ENCODE peak calls at places on chromosome 1, in five cellular contexts. A is heart right ventricle, O is pancreas, D is DND-41, Q is SK-N-SH. K is an unnamed sample. For H3K36me3 and H3K4me1, the result is how much of the 10 kb centered on the place peaks cover.

GRCh38 chr1:204991342-204991844 is 51.6 kb upstream of the CNTN2 start:
- DNase-seq in A (no peak), O (no peak), D (no peak), Q (no peak), K (no peak)

GRCh38 chr1:4654764-4655673 is 610 bp downstream of the AJAP1 start:
- DNase-seq in A (no peak), O (no peak), D (no peak), Q (peak), K (no peak)

GRCh38 chr1:233025156-233025555 is 74.7 kb downstream of the NTPCR start:
- DNase-seq in A (peak), O (no peak), D (peak), Q (peak), K (no peak)

GRCh38 chr1:67677408-67677807 is 7.6 kb upstream of the GADD45A start:
- DNase-seq in A (no peak), O (no peak), D (no peak), Q (no peak), K (no peak)

GRCh38 chr1:1419812-1420653 is 1.0 kb downstream of the ANKRD65 start:
- DNase-seq in A (no peak), O (peak), D (no peak), Q (peak), K (peak)

GRCh38 chr1:3772027-3772714 is 378 bp upstream of the SMIM1 start:
- DNase-seq in A (peak), O (peak), D (no peak), Q (peak), K (peak)

GRCh38 chr1:31645274-31645568 is 545 bp upstream of the PEF1 start:
- DNase-seq in A (no peak), O (no peak), D (no peak), Q (no peak), K (no peak)

GRCh38 chr1:231937013-231937754 is 310.6 kb downstream of the DISC1 start:
- DNase-seq in A (peak), O (no peak), D (no peak), Q (peak), K (no peak)

GRCh38 chr1:236112332-236112627 is 30.1 kb upstream of the GPR137B start:
- DNase-seq in A (no peak), O (no peak), D (no peak), Q (no peak), K (no peak)

GRCh38 chr1:27521336-27522147 is 31.6 kb upstream of the WASF2 start:
- DNase-seq in A (no peak), O (no peak), D (no peak), Q (no peak), K (peak)

GRCh38 chr1:81549588-81550127 is 251.1 kb upstream of the ADGRL2 start:
- DNase-seq in A (no peak), O (no peak), D (no peak), Q (peak), K (no peak)

GRCh38 chr1:107365874-107366273 is 225.0 kb downstream of the NTNG1 start:
- DNase-seq in A (no peak), O (no peak), D (no peak), Q (peak), K (no peak)

GRCh38 chr1:1167416-1168155 is 6.1 kb upstream of the TTLL10 start:
- DNase-seq in A (no peak), O (no peak), D (no peak), Q (no peak), K (no peak)

GRCh38 chr1:231272173-231272572 is 31.2 kb downstream of the GNPAT start:
- DNase-seq in A (no peak), O (no peak), D (no peak), Q (no peak), K (no peak)

GRCh38 chr1:12573015-12573825 is 44.8 kb downstream of the DHRS3 start:
- DNase-seq in A (peak), O (no peak), D (no peak), Q (no peak), K (no peak)

GRCh38 chr1:157073944-157074685 is 25.5 kb downstream of the ETV3L start:
- DNase-seq in A (peak), O (peak), D (peak), Q (peak), K (no peak)

GRCh38 chr1:224851210-224851849 is 78.1 kb upstream of the DNAH14 start:
- DNase-seq in A (peak), O (peak), D (peak), Q (peak), K (peak)

GRCh38 chr1:8687053-8687452 is 130.4 kb downstream of the RERE start:
- DNase-seq in A (no peak), O (no peak), D (no peak), Q (no peak), K (no peak)

GRCh38 chr1:226736908-226737818 is 1.9 kb downstream of the ITPKB start:
- DNase-seq in A (peak), O (peak), D (no peak), Q (peak), K (peak)

GRCh38 chr1:216293673-216294072 is 129.6 kb downstream of the USH2A start:
- DNase-seq in A (no peak), O (no peak), D (no peak), Q (no peak), K (no peak)

GRCh38 chr1:26538480-26539412 is 9.2 kb downstream of the RPS6KA1 start:
- DNase-seq in A (peak), O (no peak), D (peak), Q (peak), K (peak)

GRCh38 chr1:27862671-27863551 is 9.4 kb upstream of the THEMIS2 start:
- DNase-seq in A (peak), O (peak), D (no peak), Q (no peak), K (no peak)

GRCh38 chr1:58979677-58980076 is 195.8 kb upstream of the JUN start:
- DNase-seq in A (no peak), O (no peak), D (no peak), Q (no peak), K (no peak)

GRCh38 chr1:153658400-153659174 is at the start of gene SNAPIN:
- DNase-seq in A (peak), O (peak), D (peak), Q (peak), K (peak)

GRCh38 chr1:114152211-114153050 is 1.2 kb downstream of the SYT6 start:
- DNase-seq in A (peak), O (peak), D (no peak), Q (peak), K (no peak)

GRCh38 chr1:231628207-231628876 is 1.8 kb downstream of the DISC1 start:
- DNase-seq in A (no peak), O (no peak), D (no peak), Q (no peak), K (no peak)

GRCh38 chr1:167165948-167166702 is 54.6 kb upstream of the POU2F1 start:
- DNase-seq in A (no peak), O (no peak), D (no peak), Q (no peak), K (no peak)

GRCh38 chr1:51564124-51564523 is 45.1 kb upstream of the EPS15 start:
- DNase-seq in A (no peak), O (no peak), D (no peak), Q (no peak), K (no peak)

GRCh38 chr1:32754282-32755097 is 51.9 kb upstream of the SYNC start:
- DNase-seq in A (no peak), O (peak), D (no peak), Q (peak), K (peak)

GRCh38 chr1:19309123-19309813 is 2.7 kb downstream of the AKR7A2 start:
- DNase-seq in A (no peak), O (no peak), D (no peak), Q (no peak), K (no peak)

GRCh38 chr1:163115887-163116286 is 46.7 kb downstream of the RGS4 start:
- DNase-seq in A (no peak), O (no peak), D (no peak), Q (no peak), K (no peak)

GRCh38 chr1:230708631-230709580 is 5.0 kb downstream of the AGT start:
- DNase-seq in A (peak), O (no peak), D (no peak), Q (no peak), K (no peak)

GRCh38 chr1:92951141-92951582 is 10.1 kb downstream of the DIPK1A start:
- DNase-seq in A (no peak), O (no peak), D (peak), Q (no peak), K (no peak)

GRCh38 chr1:23562138-23562819 is 3.0 kb upstream of the ID3 start:
- DNase-seq in A (peak), O (peak), D (peak), Q (peak), K (no peak)

GRCh38 chr1:172041689-172042088 is 200.4 kb downstream of the DNM3 start:
- DNase-seq in A (no peak), O (no peak), D (no peak), Q (peak), K (no peak)

GRCh38 chr1:47991187-47991586 is 6.0 kb downstream of the TRABD2B start:
- DNase-seq in A (no peak), O (no peak), D (no peak), Q (no peak), K (no peak)

GRCh38 chr1:97192872-97193572 is 471.4 kb downstream of the PTBP2 start:
- DNase-seq in A (no peak), O (no peak), D (no peak), Q (no peak), K (no peak)

GRCh38 chr1:97042551-97042950 is 321.0 kb downstream of the PTBP2 start:
- DNase-seq in A (no peak), O (no peak), D (no peak), Q (no peak), K (no peak)

GRCh38 chr1:217109928-217110327 is 386.7 kb upstream of the ESRRG start:
- DNase-seq in A (no peak), O (no peak), D (no peak), Q (no peak), K (no peak)

GRCh38 chr1:211345719-211346118 is 19.1 kb downstream of the TRAF5 start:
- DNase-seq in A (no peak), O (no peak), D (no peak), Q (no peak), K (no peak)

DNA sequence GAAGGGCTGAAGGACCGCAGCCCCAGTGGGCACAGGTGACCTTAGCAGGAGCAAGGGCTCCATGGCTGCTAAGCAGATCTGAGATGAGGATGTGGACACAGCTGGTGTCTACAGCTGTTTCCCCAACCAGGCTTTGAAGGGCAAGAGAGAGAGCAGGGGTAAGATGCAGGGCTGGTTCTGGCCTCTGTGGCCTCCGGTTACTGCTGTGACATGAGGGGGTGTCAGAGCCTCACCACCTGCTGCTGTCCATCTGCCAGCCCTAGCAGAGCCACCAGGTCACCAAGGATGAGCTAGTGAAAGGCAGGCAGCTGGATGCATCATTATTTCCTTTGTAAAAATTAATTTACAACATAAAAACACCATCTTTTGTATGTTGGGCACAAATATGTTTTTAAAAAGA is 33.4 kb downstream of the OBSCN start:
- DNase-seq in A (no peak), O (no peak), D (no peak), Q (no peak), K (no peak)
- H3K36me3 ChIP-seq in A (half or more), O (under half), D (half or more), Q (under half), K (under half)

GRCh38 chr1:206451146-206451545 is 19.1 kb upstream of the IKBKE start:
- DNase-seq in A (no peak), O (no peak), D (no peak), Q (no peak), K (no peak)
- H3K4me3 ChIP-seq in A (no peak), O (no peak), D (no peak), Q (no peak), K (no peak)

GRCh38 chr1:218461351-218461750 is 116.2 kb downstream of the TGFB2 start:
- DNase-seq in A (no peak), O (no peak), D (no peak), Q (no peak), K (no peak)
- H3K4me1 ChIP-seq in A (half or more), O (under half), D (under half), Q (under half), K (under half)

DNA sequence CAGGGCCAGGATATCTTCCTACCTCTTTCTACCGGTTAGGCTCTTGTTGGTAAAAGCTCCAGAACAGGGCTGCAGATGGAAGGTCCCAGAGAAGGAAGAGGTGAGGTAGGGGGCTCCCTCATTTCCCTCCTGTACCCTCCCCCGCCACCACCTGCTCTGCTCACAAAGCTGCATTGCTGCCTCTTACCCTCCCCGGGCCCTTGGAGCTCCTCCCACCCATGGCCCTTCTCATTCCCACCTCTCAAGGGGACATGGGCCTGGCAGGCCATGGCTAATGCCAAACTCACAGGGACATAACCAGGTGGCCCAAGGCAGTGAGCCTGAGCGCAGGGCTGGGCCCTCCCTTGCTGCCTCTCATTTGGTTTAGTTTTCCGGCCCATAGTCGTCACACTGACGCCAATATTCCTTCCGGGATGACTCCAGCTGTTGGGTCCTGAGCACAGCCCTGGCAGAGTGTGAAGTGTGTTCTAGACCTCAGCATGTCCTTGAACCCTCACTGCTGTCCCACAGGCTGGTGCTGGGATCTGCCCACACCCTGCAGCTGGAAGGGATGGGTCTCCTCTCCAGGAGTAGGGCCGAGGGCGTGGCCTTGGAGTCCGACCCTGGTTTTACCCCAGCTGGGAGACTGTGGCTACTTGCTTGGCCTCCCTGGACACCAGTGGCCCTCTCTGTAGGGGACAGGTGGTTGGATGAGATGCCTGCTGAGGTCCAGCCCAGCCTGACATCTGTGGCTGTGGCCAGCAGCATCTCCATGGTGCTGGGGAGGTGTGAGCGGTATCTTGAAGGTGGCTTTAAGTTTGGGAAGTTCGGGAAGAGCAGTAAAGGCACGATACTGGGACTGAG is 104.6 kb downstream of the ARHGEF10L start:
- DNase-seq in A (no peak), O (no peak), D (no peak), Q (no peak), K (no peak)
- H3K36me3 ChIP-seq in A (half or more), O (under half), D (under half), Q (under half), K (under half)

GRCh38 chr1:70706381-70707173 is 295.5 kb downstream of the CTH start:
- DNase-seq in A (no peak), O (peak), D (no peak), Q (no peak), K (no peak)
- H3K4me3 ChIP-seq in A (peak), O (peak), D (no peak), Q (no peak), K (no peak)

GRCh38 chr1:7508052-7508745 is 262.9 kb upstream of the VAMP3 start:
- DNase-seq in A (no peak), O (no peak), D (no peak), Q (no peak), K (no peak)

GRCh38 chr1:7508830-7509508 is 262.1 kb upstream of the VAMP3 start:
- DNase-seq in A (no peak), O (no peak), D (no peak), Q (peak), K (no peak)

GRCh38 chr1:7511381-7511780 is 259.7 kb upstream of the VAMP3 start:
- DNase-seq in A (no peak), O (no peak), D (no peak), Q (peak), K (no peak)

GRCh38 chr1:7510389-7510931 is 260.6 kb upstream of the VAMP3 start:
- DNase-seq in A (no peak), O (no peak), D (no peak), Q (no peak), K (no peak)

DNA sequence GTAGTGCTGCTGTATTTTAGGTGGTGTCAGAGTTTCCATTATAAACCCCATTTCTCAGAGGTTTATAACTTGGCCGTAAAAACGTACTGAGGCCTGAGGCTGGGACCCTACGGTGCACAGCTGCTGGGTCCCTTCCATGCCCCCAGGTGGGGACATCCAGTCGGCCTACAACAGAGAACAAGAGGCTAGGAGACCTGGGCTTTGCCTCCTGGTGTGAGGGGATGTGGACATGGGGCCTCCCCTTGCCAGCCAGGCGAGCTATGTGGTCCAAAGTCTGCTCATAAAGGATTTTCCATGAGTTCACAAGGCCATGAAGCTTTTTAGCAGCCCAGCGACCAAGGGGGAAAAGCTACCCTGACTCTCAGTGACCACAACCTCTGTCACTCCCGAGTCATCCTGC is 261.5 kb upstream of the VAMP3 start:
- DNase-seq in A (no peak), O (no peak), D (no peak), Q (no peak), K (no peak)
- H3K4me1 ChIP-seq in A (under half), O (under half), D (under half), Q (under half), K (under half)

GRCh38 chr1:173986951-173987350 is 35.2 kb downstream of the RC3H1 start:
- DNase-seq in A (no peak), O (no peak), D (no peak), Q (no peak), K (no peak)
- H3K36me3 ChIP-seq in A (half or more), O (under half), D (half or more), Q (half or more), K (under half)

DNA sequence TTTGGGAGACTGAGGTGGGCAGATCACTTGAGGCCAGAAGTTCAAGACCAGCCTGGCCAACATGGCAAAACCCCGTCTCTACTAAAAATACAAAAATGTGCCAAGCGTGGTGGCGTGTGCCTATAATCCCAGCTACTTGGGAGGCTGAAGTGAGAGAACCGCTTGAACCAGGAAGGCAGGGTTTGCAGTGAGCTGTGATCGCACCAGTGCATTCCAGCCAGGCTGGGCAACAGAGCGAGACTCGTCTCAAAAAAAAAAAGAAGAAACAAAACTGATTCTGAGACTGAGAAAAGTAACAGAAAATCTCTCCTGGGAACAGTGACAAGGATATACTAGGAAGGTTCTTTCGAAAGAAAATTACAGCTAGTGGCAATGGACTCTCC is 20.9 kb downstream of the USP48 start:
- DNase-seq in A (no peak), O (no peak), D (no peak), Q (no peak), K (no peak)
- H3K4me3 ChIP-seq in A (no peak), O (no peak), D (no peak), Q (no peak), K (no peak)

DNA sequence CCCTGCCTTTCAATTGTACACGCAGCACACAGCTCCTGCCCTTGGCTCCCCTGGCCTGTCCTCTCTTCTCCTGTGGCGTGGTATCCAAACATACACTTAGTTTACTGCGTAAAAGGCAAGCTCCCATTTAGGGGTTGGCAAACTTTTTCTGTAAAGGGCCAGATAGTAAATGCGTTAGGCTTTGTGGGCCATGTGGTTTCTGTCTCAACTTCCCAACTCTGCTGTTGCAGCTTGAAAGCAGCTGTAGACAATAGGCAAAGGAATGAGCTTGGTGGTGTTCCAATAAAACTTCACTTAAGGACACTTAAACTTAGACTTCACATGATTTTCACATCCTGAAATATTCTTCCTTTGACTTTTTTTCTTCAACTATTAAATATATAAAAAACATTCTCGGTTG is 63.3 kb downstream of the RHOU start:
- DNase-seq in A (no peak), O (no peak), D (no peak), Q (no peak), K (no peak)
- H3K4me1 ChIP-seq in A (under half), O (under half), D (under half), Q (under half), K (under half)

GRCh38 chr1:44636067-44636466 is 38.2 kb downstream of the TMEM53 start:
- DNase-seq in A (no peak), O (no peak), D (no peak), Q (no peak), K (no peak)
- H3K36me3 ChIP-seq in A (half or more), O (under half), D (half or more), Q (half or more), K (half or more)